ENCODE peak calls at places on chromosomes 16 and 17, in four cellular contexts. X, G, S and U are unnamed samples.

GRCh38 chr17:79413591-79413990 is 197.3 kb downstream of the RBFOX3 start:
- DNase-seq in X (no peak), G (no peak), S (no peak), U (no peak)

GRCh38 chr16:63596716-63597115 is 1525.1 kb downstream of the CDH11 start:
- DNase-seq in X (no peak), G (no peak), S (no peak), U (no peak)

GRCh38 chr16:66389256-66390175 is 23.0 kb downstream of the CDH5 start:
- DNase-seq in X (no peak), G (no peak), S (no peak), U (no peak)

GRCh38 chr17:72656114-72656763 is 436.2 kb downstream of the SLC39A11 start:
- DNase-seq in X (no peak), G (no peak), S (no peak), U (no peak)

GRCh38 chr17:48513653-48514482 is 16.9 kb downstream of the HOXB1 start:
- DNase-seq in X (no peak), G (no peak), S (no peak), U (no peak)

GRCh38 chr16:9845661-9846361 is 336.4 kb downstream of the GRIN2A start:
- DNase-seq in X (no peak), G (no peak), S (no peak), U (peak; percentile 22)

GRCh38 chr17:48546924-48547838 is 2.3 kb upstream of the HOXB2 start:
- DNase-seq in X (no peak), G (peak; percentile 53), S (no peak), U (no peak)

GRCh38 chr17:66411498-66411897 is 109.1 kb downstream of the PRKCA start:
- DNase-seq in X (no peak), G (no peak), S (no peak), U (no peak)

GRCh38 chr17:63698381-63698885 is 1.5 kb downstream of the LIMD2 start:
- DNase-seq in X (no peak), G (no peak), S (no peak), U (no peak)

GRCh38 chr17:28154242-28154641 is 111.8 kb downstream of the NLK start:
- DNase-seq in X (no peak), G (no peak), S (no peak), U (no peak)

GRCh38 chr16:11507350-11507749 is 79.4 kb downstream of the LITAF start:
- DNase-seq in X (no peak), G (no peak), S (no peak), U (no peak)

GRCh38 chr16:85164838-85165516 is 52.7 kb upstream of the CIBAR2 start:
- DNase-seq in X (no peak), G (no peak), S (no peak), U (no peak)

GRCh38 chr16:60684002-60684401 is 1352.2 kb downstream of the CDH8 start:
- DNase-seq in X (no peak), G (no peak), S (no peak), U (no peak)

GRCh38 chr16:84513111-84514065 is 8.9 kb upstream of the MEAK7 start:
- DNase-seq in X (no peak), G (no peak), S (no peak), U (peak; percentile 90)

GRCh38 chr16:1933097-1933661 is 9.8 kb downstream of the MSRB1 start:
- DNase-seq in X (no peak), G (no peak), S (no peak), U (no peak)

GRCh38 chr16:76035689-76036088 is 241.5 kb upstream of the CNTNAP4 start:
- DNase-seq in X (no peak), G (no peak), S (peak; percentile 37), U (no peak)

GRCh38 chr17:4436381-4436780 is 2.6 kb downstream of the SPNS3 start:
- DNase-seq in X (no peak), G (no peak), S (no peak), U (no peak)

GRCh38 chr17:80559688-80560290 is 15.2 kb downstream of the RPTOR start:
- DNase-seq in X (no peak), G (no peak), S (no peak), U (peak; percentile 95)

GRCh38 chr16:50102046-50102756 is 36.4 kb downstream of the HEATR3 start:
- DNase-seq in X (no peak), G (no peak), S (no peak), U (peak; percentile 83)

GRCh38 chr16:79437764-79438728 is 162.5 kb downstream of the MAF start:
- DNase-seq in X (no peak), G (no peak), S (peak; percentile 71), U (peak; percentile 2)

GRCh38 chr17:42683407-42684031 is 1.2 kb downstream of the CNTNAP1 start:
- DNase-seq in X (peak; percentile 58), G (no peak), S (peak; percentile 58), U (no peak)

GRCh38 chr16:86018487-86018886 is 119.5 kb downstream of the IRF8 start:
- DNase-seq in X (peak; percentile 49), G (peak; percentile 59), S (no peak), U (peak; percentile 72)

GRCh38 chr16:4702466-4702808 is 9.1 kb downstream of the NUDT16L1 start:
- DNase-seq in X (no peak), G (no peak), S (no peak), U (peak; percentile 12)

GRCh38 chr17:67265620-67266019 is 20.6 kb upstream of the HELZ start:
- DNase-seq in X (no peak), G (no peak), S (no peak), U (no peak)

GRCh38 chr17:63945851-63946439 is 13.8 kb upstream of the CD79B start:
- DNase-seq in X (no peak), G (no peak), S (no peak), U (no peak)

GRCh38 chr16:72797606-72798005 is 250.3 kb downstream of the ZFHX3 start:
- DNase-seq in X (no peak), G (no peak), S (no peak), U (no peak)

GRCh38 chr16:27436921-27437650 is 35.1 kb downstream of the IL21R start:
- DNase-seq in X (no peak), G (no peak), S (no peak), U (no peak)

GRCh38 chr16:10543231-10543630 is 37.2 kb downstream of the EMP2 start:
- DNase-seq in X (no peak), G (no peak), S (no peak), U (no peak)

GRCh38 chr17:83126275-83126930 is 47.0 kb downstream of the METRNL start:
- DNase-seq in X (no peak), G (no peak), S (no peak), U (no peak)

DNA sequence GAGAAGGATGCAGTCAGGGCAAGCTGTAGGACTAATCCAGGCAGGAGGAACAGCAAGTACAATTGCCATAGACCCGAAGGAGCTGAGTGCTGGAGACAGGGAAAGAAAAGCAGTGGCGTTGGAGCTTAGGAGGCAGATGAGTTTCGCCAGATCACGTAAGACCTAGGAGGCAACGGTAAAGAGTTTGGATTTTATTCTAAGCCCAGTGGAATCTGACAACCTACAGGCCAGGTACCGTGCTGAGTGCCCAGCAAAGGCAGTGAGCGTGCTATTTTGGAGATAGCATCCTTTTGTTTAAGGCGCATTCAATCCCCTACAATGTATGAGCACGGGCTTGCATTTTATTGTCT is 1.2 kb downstream of the USP43 start:
- DNase-seq in X (no peak), G (no peak), S (peak; percentile 52), U (no peak)
- H3K4me3 ChIP-seq in X (peak overlapping the region; percentile 65), G (no peak overlapping the region), S (peak overlapping the region; percentile 66), U (peak overlapping the region; percentile 53)

GRCh38 chr16:67538666-67539101 is 10.1 kb downstream of the RIPOR1 start:
- DNase-seq in X (no peak), G (no peak), S (peak; percentile 20), U (peak; percentile 71)
- TF ChIP-seq CTCF in X (no peak), G (no peak), S (no peak), U (no peak)

DNA sequence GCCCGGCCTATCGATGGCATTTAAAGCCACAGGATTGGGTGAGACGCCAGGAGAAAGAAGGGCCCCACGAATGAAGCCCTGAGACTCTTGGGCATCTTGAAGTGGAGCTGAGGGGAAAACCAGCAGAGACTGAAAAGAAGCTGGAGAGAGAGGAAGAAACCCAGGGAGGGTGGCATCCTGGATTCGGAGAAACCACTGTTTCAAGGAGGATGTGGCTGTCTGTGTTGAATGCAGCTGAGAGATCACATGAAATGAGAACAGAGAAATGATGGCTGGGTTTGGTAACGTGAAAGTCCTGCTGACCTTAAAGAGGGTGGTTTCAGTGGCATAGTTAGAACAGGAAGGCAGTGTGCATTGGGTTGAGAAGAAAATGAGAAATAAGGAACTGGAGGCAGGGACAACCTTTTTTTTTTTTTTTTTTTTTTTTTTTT is 3.8 kb downstream of the TNFSF12 start:
- DNase-seq in X (peak; percentile 30), G (peak; percentile 42), S (no peak), U (no peak)
- H3K4me3 ChIP-seq in X (no peak overlapping the region), G (no peak overlapping the region), S (no peak overlapping the region), U (no peak overlapping the region)

DNA sequence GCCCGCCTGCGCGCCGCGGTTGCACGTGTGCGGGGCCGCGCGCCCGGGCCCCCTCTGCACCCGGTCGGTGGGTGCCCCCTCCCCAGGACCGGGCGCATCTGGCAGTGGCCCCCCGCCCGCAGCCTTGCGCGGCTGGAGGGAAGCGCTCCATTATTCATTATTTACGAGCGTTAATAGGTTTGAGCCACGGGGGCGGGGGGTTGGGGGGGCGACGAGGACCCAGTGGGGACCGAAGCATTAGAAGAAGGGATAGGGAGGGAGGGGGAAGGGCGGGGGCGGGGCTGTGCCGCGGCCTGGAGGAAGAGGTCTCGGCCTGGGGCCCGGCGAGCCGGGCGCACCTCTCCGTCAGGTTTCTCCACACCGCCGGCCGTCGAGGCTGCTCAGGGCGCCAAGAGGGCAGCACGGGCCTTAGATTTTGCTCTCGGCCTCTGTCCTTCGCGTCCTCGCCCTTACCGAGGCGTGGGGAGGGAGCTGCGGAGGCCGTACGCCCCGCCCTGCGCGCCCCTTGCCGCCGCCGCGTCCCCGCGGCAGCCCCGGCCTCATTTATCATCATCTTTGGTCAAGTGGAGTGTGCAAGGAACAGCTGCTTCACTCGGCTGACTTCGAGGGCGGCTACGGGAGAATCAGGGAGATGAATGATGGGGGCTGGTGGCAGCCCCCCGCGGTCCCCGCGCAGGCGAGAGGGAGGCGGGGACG is 54.2 kb downstream of the SREBF1 start:
- DNase-seq in X (no peak), G (peak; percentile 43), S (peak; percentile 72), U (no peak)
- TF ChIP-seq CTCF in X (no peak), G (no peak), S (no peak), U (no peak)

GRCh38 chr17:82031303-82031884 is at the start of gene RAC3:
- DNase-seq in X (no peak), G (no peak), S (peak; percentile 91), U (peak; percentile 41)

GRCh38 chr17:82033359-82034085 is 2.0 kb downstream of the RAC3 start:
- DNase-seq in X (no peak), G (no peak), S (no peak), U (no peak)

GRCh38 chr17:82029990-82030469 is 1.4 kb upstream of the RAC3 start:
- DNase-seq in X (no peak), G (no peak), S (no peak), U (no peak)

GRCh38 chr17:82030470-82031302 is 792 bp upstream of the RAC3 start:
- DNase-seq in X (peak; percentile 91), G (peak; percentile 78), S (peak; percentile 95), U (peak; percentile 92)

GRCh38 chr17:82031885-82032627 is 578 bp downstream of the RAC3 start:
- DNase-seq in X (peak; percentile 80), G (peak; percentile 79), S (peak; percentile 38), U (no peak)
- H3K4me3 ChIP-seq in X (peak overlapping the region; percentile 37), G (no peak overlapping the region), S (peak overlapping the region; percentile 65), U (peak overlapping the region; percentile 58)

GRCh38 chr16:58000706-58001676 is at the start of gene USB1:
- DNase-seq in X (peak; percentile 89), G (peak; percentile 88), S (peak; percentile 94), U (peak; percentile 92)
- TF ChIP-seq CTCF in X (peak; percentile 62), G (peak; percentile 75), S (peak; percentile 65), U (peak; percentile 51)